ENCODE peak calls at places on chromosomes 12 and 14, in seven cellular contexts. V, A, T, Z, I, X and D are unnamed samples. For H3K36me3, the result is how much of the 10 kb centered on the place peaks cover.

GRCh38 chr14:89856871-89857345 is 97.6 kb downstream of the EFCAB11 start:
- DNase-seq in Z (no peak), A (no peak), X (no peak), T (no peak), V (no peak), I (no peak), D (no peak)

GRCh38 chr14:55111122-55111705 is 17.8 kb upstream of the LGALS3 start:
- DNase-seq in I (no peak), T (no peak), V (no peak), A (no peak), Z (no peak), X (no peak), D (no peak)

GRCh38 chr12:3564861-3565260 is 73.9 kb downstream of the PRMT8 start:
- DNase-seq in Z (no peak), A (no peak), X (no peak), V (no peak), I (no peak), T (no peak), D (no peak)

GRCh38 chr14:100081997-100082625 is 16.9 kb downstream of the EVL start:
- DNase-seq in X (no peak), I (no peak), Z (no peak), T (no peak), V (no peak), A (no peak), D (no peak)

GRCh38 chr12:78060186-78060585 is 229.5 kb downstream of the NAV3 start:
- DNase-seq in A (no peak), Z (no peak), I (no peak), V (no peak), T (no peak), X (no peak), D (no peak)

GRCh38 chr12:108305520-108305919 is 33.6 kb downstream of the CMKLR1 start:
- DNase-seq in X (no peak), V (no peak), A (no peak), T (peak), I (no peak), Z (no peak), D (no peak)

GRCh38 chr12:120528861-120529525 is at the start of gene COQ5:
- DNase-seq in X (peak), A (peak), T (peak), V (peak), Z (peak), I (no peak), D (peak)

GRCh38 chr14:102235275-102235897 is 69.6 kb downstream of the MOK start:
- DNase-seq in A (peak), Z (peak), X (peak), I (no peak), T (peak), V (peak), D (peak)

GRCh38 chr12:127810026-127810425 is 456.9 kb upstream of the TMEM132C start:
- DNase-seq in Z (no peak), X (no peak), A (no peak), T (no peak), I (no peak), V (no peak), D (no peak)

GRCh38 chr14:85817430-85817829 is 287.5 kb downstream of the FLRT2 start:
- DNase-seq in A (no peak), I (no peak), V (no peak), T (no peak), X (no peak), Z (no peak), D (no peak)

GRCh38 chr12:93108958-93109357 is 179.9 kb upstream of the EEA1 start:
- DNase-seq in I (no peak), Z (no peak), V (no peak), X (no peak), T (no peak), A (no peak), D (no peak)

GRCh38 chr12:53596920-53597363 is 29.2 kb downstream of the ATF7 start:
- DNase-seq in V (no peak), A (no peak), T (no peak), X (no peak), Z (no peak), I (no peak), D (no peak)

GRCh38 chr14:60151715-60152114 is 13.5 kb downstream of the DHRS7 start:
- DNase-seq in V (no peak), I (no peak), Z (no peak), A (no peak), T (peak), X (no peak), D (no peak)

GRCh38 chr12:113424915-113425823 is 3.0 kb downstream of the SDSL start:
- DNase-seq in V (peak), I (no peak), A (peak), T (peak), Z (no peak), X (peak), D (peak)

GRCh38 chr12:750356-751191 is 1.8 kb upstream of the WNK1 start:
- DNase-seq in I (no peak), X (no peak), Z (no peak), T (peak), A (no peak), V (no peak), D (no peak)

GRCh38 chr12:26188132-26188531 is 7.2 kb upstream of the SSPN start:
- DNase-seq in V (no peak), T (no peak), X (no peak), A (no peak), Z (no peak), I (no peak), D (no peak)

GRCh38 chr14:63182967-63183366 is 21.3 kb upstream of the RHOJ start:
- DNase-seq in T (no peak), A (no peak), V (no peak), X (no peak), I (no peak), Z (no peak), D (no peak)

GRCh38 chr14:93276031-93276716 is 56.7 kb downstream of the BTBD7 start:
- DNase-seq in Z (no peak), T (no peak), X (no peak), V (no peak), I (no peak), A (no peak), D (no peak)

GRCh38 chr14:56754966-56755365 is 55.3 kb downstream of the OTX2 start:
- DNase-seq in X (no peak), V (no peak), T (no peak), Z (no peak), I (no peak), A (no peak), D (no peak)

GRCh38 chr14:37195327-37195726 is 2.4 kb upstream of the MIPOL1 start:
- DNase-seq in V (no peak), I (no peak), X (peak), A (no peak), Z (no peak), T (no peak), D (no peak)

GRCh38 chr12:127411141-127411915 is 855.6 kb upstream of the TMEM132C start:
- DNase-seq in Z (no peak), I (no peak), V (no peak), T (no peak), A (no peak), X (no peak), D (no peak)

GRCh38 chr12:7374423-7375144 is 69.4 kb downstream of the CD163L1 start:
- DNase-seq in I (no peak), X (peak), V (peak), Z (peak), A (peak), T (peak), D (peak)

GRCh38 chr12:79370021-79370420 is 320.7 kb downstream of the PAWR start:
- DNase-seq in A (no peak), V (no peak), I (no peak), X (no peak), T (no peak), Z (no peak), D (no peak)

GRCh38 chr14:83974647-83975163 is 1555.2 kb upstream of the FLRT2 start:
- DNase-seq in A (no peak), V (no peak), I (no peak), X (no peak), Z (no peak), T (no peak), D (no peak)

GRCh38 chr14:54794148-54794547 is 108.5 kb downstream of the GCH1 start:
- DNase-seq in Z (no peak), V (no peak), I (no peak), T (no peak), X (no peak), A (no peak), D (no peak)

GRCh38 chr14:78519863-78520262 is 349.7 kb downstream of the NRXN3 start:
- DNase-seq in T (no peak), A (peak), Z (no peak), V (peak), X (peak), I (no peak), D (peak)

GRCh38 chr12:25875661-25876060 is 82.8 kb upstream of the RASSF8 start:
- DNase-seq in V (no peak), A (no peak), I (no peak), T (no peak), X (no peak), Z (no peak), D (no peak)

GRCh38 chr12:5871741-5872140 is 73.3 kb downstream of the ANO2 start:
- DNase-seq in I (no peak), X (no peak), T (no peak), Z (no peak), A (no peak), V (no peak), D (no peak)

GRCh38 chr14:101133068-101133467 is 229.5 kb upstream of the RTL1 start:
- DNase-seq in I (no peak), X (no peak), V (no peak), A (no peak), T (no peak), Z (no peak), D (no peak)

GRCh38 chr14:100867631-100868315 is 35.7 kb downstream of the RTL1 start:
- DNase-seq in A (no peak), V (no peak), T (no peak), X (no peak), I (no peak), Z (no peak), D (no peak)

GRCh38 chr12:6434205-6435180 is 10.3 kb upstream of the CD27 start:
- DNase-seq in V (no peak), Z (no peak), I (no peak), A (no peak), X (no peak), T (no peak), D (no peak)

GRCh38 chr12:80966001-80966400 is 28.3 kb upstream of the LIN7A start:
- DNase-seq in Z (no peak), X (no peak), T (no peak), A (no peak), V (no peak), I (no peak), D (peak)

GRCh38 chr12:102454808-102455760 is 25.3 kb downstream of the IGF1 start:
- DNase-seq in A (no peak), V (no peak), T (no peak), Z (no peak), X (peak), I (no peak), D (no peak)

GRCh38 chr12:3803865-3804472 is 51.1 kb upstream of the CRACR2A start:
- DNase-seq in X (peak), V (peak), T (peak), I (peak), A (peak), Z (peak), D (peak)

GRCh38 chr12:132367852-132368251 is 38.5 kb upstream of the GALNT9 start:
- DNase-seq in T (no peak), X (no peak), A (no peak), Z (no peak), I (no peak), V (no peak), D (no peak)

GRCh38 chr12:29908154-29908553 is 124.4 kb upstream of the TMTC1 start:
- DNase-seq in I (no peak), V (no peak), Z (no peak), X (no peak), T (no peak), A (no peak), D (no peak)

GRCh38 chr12:48472259-48472658 is at the start of gene ANP32D:
- DNase-seq in I (no peak), A (no peak), V (no peak), Z (no peak), T (no peak), X (no peak), D (no peak)

GRCh38 chr12:108672054-108672453 is 38.4 kb upstream of the SELPLG start:
- DNase-seq in Z (no peak), X (no peak), T (no peak), I (no peak), V (no peak), A (no peak), D (no peak)

GRCh38 chr14:54106802-54107377 is 150.3 kb upstream of the BMP4 start:
- DNase-seq in A (no peak), T (no peak), X (peak), V (no peak), I (no peak), Z (no peak), D (no peak)

GRCh38 chr14:22835505-22835904 is 880 bp upstream of the MMP14 start:
- DNase-seq in I (no peak), V (no peak), T (no peak), A (no peak), X (no peak), Z (no peak), D (no peak)

GRCh38 chr14:22837750-22838538 is 1.6 kb downstream of the MMP14 start:
- DNase-seq in I (no peak), V (no peak), T (no peak), X (no peak), A (no peak), Z (no peak), D (no peak)

GRCh38 chr14:22838631-22839041 is 2.3 kb downstream of the MMP14 start:
- DNase-seq in X (no peak), V (no peak), I (no peak), A (no peak), Z (no peak), T (no peak), D (no peak)

GRCh38 chr14:22836301-22837058 is at the start of gene MMP14:
- DNase-seq in Z (no peak), X (no peak), V (no peak), A (no peak), I (no peak), T (peak), D (peak)

DNA sequence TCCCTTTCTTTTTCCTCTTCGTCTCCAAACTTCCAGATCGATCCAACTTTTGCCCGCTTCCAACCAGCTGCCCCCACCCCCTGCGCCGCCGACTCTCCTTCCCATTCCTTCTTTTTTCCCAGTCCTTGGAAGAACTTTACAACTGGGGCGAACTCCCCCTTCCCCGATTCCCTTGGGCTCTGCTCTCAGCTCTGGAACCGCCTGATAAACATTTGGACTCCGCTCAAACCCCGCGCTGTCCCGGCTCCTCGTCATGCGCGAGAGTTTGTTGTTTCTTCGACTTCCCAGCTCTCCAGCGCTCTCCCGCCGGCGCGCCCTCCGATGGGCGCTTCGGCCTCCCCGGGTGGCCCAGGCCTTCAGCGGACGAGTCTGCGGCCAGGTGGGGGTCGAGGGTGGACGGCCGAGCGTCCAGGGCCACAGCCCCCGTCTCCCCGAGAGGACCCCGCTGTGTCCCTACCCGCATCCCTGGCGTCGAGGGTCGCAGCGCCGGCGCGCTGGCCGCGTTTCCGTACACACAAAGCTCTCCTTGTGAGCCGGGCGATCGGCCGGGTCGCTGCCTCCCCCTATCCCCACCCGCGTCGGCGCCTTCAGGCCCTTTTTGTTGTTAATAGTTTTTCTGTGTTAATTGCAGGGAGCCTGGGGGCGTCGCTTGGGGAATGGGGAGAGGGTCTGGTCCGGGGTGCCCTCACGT is 819 bp downstream of the MMP14 start:
- DNase-seq in I (no peak), Z (no peak), X (peak), V (no peak), A (no peak), T (peak), D (no peak)
- H3K4me3 ChIP-seq in I (no peak), Z (peak), X (peak), V (peak), A (no peak), T (peak), D (peak)

GRCh38 chr14:76500011-76500410 is 124.1 kb downstream of the ESRRB start:
- DNase-seq in Z (no peak), X (no peak), T (no peak), I (no peak), V (no peak), A (no peak), D (no peak)
- TF ChIP-seq YY1 in Z (no peak), X (no peak), T (no peak), I (no peak), V (no peak), A (no peak), D (no peak)

GRCh38 chr12:101325590-101325989 is 45.7 kb downstream of the UTP20 start:
- DNase-seq in T (no peak), I (no peak), Z (no peak), X (no peak), V (no peak), A (no peak), D (no peak)
- H3K36me3 ChIP-seq in T (half or more), I (under half), Z (under half), X (under half), V (under half), A (half or more), D (half or more)

DNA sequence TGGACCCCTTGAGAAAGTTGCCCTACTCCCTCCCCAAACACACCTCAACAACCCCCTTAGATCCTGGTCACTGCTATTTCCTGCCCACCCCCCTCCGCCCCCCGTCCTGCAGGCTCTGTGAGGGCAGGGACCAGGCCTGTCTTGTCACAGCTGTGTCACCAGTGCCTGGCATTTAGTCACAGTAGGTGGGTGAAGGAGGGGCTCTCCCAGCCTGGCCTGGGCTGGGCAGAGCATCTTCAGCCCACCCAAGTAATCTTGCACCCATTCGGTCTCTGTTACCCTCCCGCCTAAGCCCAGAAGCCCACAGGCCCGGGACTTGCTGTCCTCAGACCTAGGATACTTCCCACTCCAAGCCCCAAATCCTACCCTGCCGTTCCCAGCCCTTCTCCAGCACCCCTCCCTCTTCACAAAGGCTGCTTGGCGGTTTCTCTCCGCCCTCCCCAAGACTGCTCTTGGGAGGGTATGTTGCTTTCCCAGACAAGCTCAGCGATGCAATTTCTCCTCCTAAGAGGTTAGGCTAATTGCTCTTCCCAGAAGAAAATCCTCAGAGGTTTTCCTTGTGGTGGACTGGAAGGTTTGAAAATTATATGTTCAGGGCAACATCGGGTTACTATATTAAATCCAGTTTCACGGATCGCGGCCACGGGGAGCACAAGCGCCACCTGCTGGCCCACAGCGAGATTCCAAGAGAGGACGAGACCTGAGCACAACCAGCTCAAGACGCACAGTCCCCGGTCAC is 50.8 kb upstream of the ZFP36L1 start:
- DNase-seq in X (no peak), T (peak), A (peak), I (no peak), V (peak), Z (peak), D (peak)
- H3K4me3 ChIP-seq in X (peak), T (no peak), A (peak), I (peak), V (peak), Z (peak), D (peak)

GRCh38 chr14:81868172-81868571 is 334.5 kb upstream of the SEL1L start:
- DNase-seq in Z (no peak), V (no peak), T (no peak), X (no peak), I (no peak), A (no peak), D (no peak)
- TF ChIP-seq YY1 in Z (no peak), V (no peak), T (no peak), X (no peak), I (no peak), A (no peak), D (no peak)

GRCh38 chr12:118136559-118137003 is 657 bp downstream of the PEBP1 start:
- DNase-seq in T (peak), V (no peak), A (peak), X (peak), I (no peak), Z (no peak), D (no peak)

GRCh38 chr12:118144499-118144898 is 8.6 kb downstream of the PEBP1 start:
- DNase-seq in T (no peak), Z (no peak), A (no peak), I (no peak), V (no peak), X (no peak), D (no peak)

GRCh38 chr12:118145113-118145797 is 9.3 kb downstream of the PEBP1 start:
- DNase-seq in X (no peak), V (no peak), I (no peak), Z (no peak), T (no peak), A (no peak), D (no peak)

GRCh38 chr12:118137148-118137678 is 1.3 kb downstream of the PEBP1 start:
- DNase-seq in A (no peak), V (no peak), Z (no peak), I (no peak), T (no peak), X (no peak), D (no peak)

GRCh38 chr12:118140825-118141224 is 4.9 kb downstream of the PEBP1 start:
- DNase-seq in A (no peak), V (no peak), Z (no peak), T (no peak), I (no peak), X (no peak), D (no peak)
- H3K36me3 ChIP-seq in A (half or more), V (half or more), Z (under half), T (under half), I (under half), X (under half), D (half or more)

DNA sequence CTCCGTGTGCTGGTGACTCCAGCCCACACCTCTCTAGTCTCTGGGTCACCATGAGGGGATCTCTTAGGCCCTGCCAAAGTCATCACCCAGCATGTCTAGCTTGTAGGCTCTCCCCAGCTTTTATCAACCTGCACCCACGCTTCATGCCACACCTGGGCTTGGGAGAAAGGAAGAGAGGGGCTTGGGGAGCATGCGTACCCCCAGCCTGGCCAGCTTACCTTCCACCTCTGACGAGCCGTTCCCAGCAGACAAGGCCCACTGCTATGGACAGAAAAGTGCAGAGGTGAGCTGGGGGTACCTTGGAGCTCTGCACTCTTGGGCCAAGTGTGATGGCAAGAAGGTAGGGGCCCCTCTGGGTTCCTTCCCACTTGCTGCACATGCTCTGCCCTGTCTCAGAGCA is 1.7 kb downstream of the PGF start:
- DNase-seq in Z (no peak), X (no peak), I (no peak), T (no peak), V (no peak), A (no peak), D (no peak)
- H3K4me3 ChIP-seq in Z (no peak), X (peak), I (no peak), T (peak), V (no peak), A (no peak), D (no peak)

DNA sequence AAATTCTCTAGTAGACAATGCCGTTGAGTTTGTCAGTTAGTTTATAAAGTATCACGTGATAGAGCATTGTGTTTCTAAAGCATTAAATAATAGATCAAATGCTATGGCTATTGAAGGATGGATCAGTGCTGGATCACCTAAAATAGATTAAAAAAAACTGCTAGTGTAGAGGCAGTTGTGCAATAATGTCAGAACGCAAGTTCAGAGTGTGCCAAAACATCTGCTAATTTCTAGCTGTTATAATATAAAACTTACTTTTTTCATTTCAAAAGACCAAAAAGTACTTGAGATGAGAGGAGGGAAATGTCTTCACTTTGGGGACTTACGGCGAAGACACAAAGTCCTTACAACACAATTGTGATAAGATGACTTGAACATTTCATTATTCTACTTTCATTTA is 154.5 kb upstream of the PDE3A start:
- DNase-seq in T (no peak), V (no peak), Z (no peak), I (no peak), A (no peak), X (no peak), D (no peak)
- TF ChIP-seq YY1 in T (no peak), V (no peak), Z (no peak), I (no peak), A (no peak), X (no peak), D (no peak)